ENCODE peak calls at places on chromosomes 16 and 17, in five cellular contexts. Z is adrenal gland, I is stomach, Y is HCT116, V is heart left ventricle. W is an unnamed sample.

GRCh38 chr16:68396481-68396880 is 51.8 kb downstream of the SMPD3 start:
- DNase-seq in Z (peak; percentile 56), I (peak; percentile 64), Y (peak; percentile 44), V (no peak), W (peak; percentile 57)

GRCh38 chr17:47914296-47914948 is 18.4 kb downstream of the SP2 start:
- DNase-seq in Z (no peak), I (no peak), Y (no peak), V (no peak), W (peak; percentile 43)

GRCh38 chr16:87734644-87735043 is 31.1 kb downstream of the KLHDC4 start:
- DNase-seq in Z (no peak), I (no peak), Y (no peak), V (no peak), W (no peak)

GRCh38 chr17:82839617-82840292 is at the start of gene ZNF750:
- DNase-seq in Z (no peak), I (no peak), Y (no peak), V (no peak), W (peak; percentile 74)

GRCh38 chr17:61511480-61512182 is 59.4 kb downstream of the TBX4 start:
- DNase-seq in Z (no peak), I (no peak), Y (no peak), V (no peak), W (no peak)

GRCh38 chr17:53721101-53721500 is 101.6 kb upstream of the KIF2B start:
- DNase-seq in Z (no peak), I (no peak), Y (no peak), V (no peak), W (no peak)

GRCh38 chr16:84165746-84166145 is 20.6 kb downstream of the DNAAF1 start:
- DNase-seq in Z (no peak), I (no peak), Y (no peak), V (no peak), W (no peak)

GRCh38 chr17:72691017-72691416 is 401.5 kb downstream of the SLC39A11 start:
- DNase-seq in Z (no peak), I (no peak), Y (no peak), V (no peak), W (no peak)

GRCh38 chr16:54936979-54937672 is 6.5 kb downstream of the IRX5 start:
- DNase-seq in Z (no peak), I (no peak), Y (no peak), V (no peak), W (peak; percentile 20)

GRCh38 chr17:81304196-81305015 is 9.3 kb upstream of the SLC38A10 start:
- DNase-seq in Z (no peak), I (no peak), Y (no peak), V (no peak), W (no peak)

GRCh38 chr17:39199673-39199985 is 454 bp upstream of the RPL19 start:
- DNase-seq in Z (no peak), I (no peak), Y (no peak), V (no peak), W (no peak)

GRCh38 chr16:65315004-65315398 is 193.1 kb upstream of the CDH11 start:
- DNase-seq in Z (no peak), I (no peak), Y (no peak), V (peak; percentile 65), W (peak; percentile 17)

GRCh38 chr16:89828199-89828869 is at the start of gene SPIRE2:
- DNase-seq in Z (peak; percentile 78), I (peak; percentile 75), Y (no peak), V (peak; percentile 82), W (peak; percentile 73)

GRCh38 chr17:35159926-35160325 is 12.3 kb downstream of the UNC45B start:
- DNase-seq in Z (no peak), I (no peak), Y (no peak), V (no peak), W (no peak)

GRCh38 chr17:78132767-78133178 is 2.2 kb downstream of the TMC8 start:
- DNase-seq in Z (no peak), I (no peak), Y (no peak), V (no peak), W (no peak)

GRCh38 chr16:53257001-53257400 is 177.3 kb upstream of the RBL2 start:
- DNase-seq in Z (no peak), I (no peak), Y (no peak), V (no peak), W (no peak)

GRCh38 chr17:75457047-75457654 is 716 bp downstream of the TMEM94 start:
- DNase-seq in Z (peak; percentile 55), I (peak; percentile 27), Y (no peak), V (peak; percentile 37), W (peak; percentile 42)

GRCh38 chr17:352421-353212 is at the start of gene RPH3AL:
- DNase-seq in Z (peak; percentile 76), I (peak; percentile 88), Y (peak; percentile 36), V (peak; percentile 68), W (peak; percentile 92)

GRCh38 chr16:75319513-75320401 is 68.3 kb upstream of the BCAR1 start:
- DNase-seq in Z (no peak), I (no peak), Y (no peak), V (no peak), W (no peak)

GRCh38 chr16:82005491-82005830 is 5.8 kb downstream of the SDR42E1 start:
- DNase-seq in Z (no peak), I (no peak), Y (no peak), V (no peak), W (no peak)

GRCh38 chr17:40915721-40916256 is 21.7 kb downstream of the KRT23 start:
- DNase-seq in Z (no peak), I (no peak), Y (no peak), V (no peak), W (no peak)

GRCh38 chr16:58513874-58514273 is 1.4 kb upstream of the SETD6 start:
- DNase-seq in Z (no peak), I (no peak), Y (no peak), V (no peak), W (no peak)

DNA sequence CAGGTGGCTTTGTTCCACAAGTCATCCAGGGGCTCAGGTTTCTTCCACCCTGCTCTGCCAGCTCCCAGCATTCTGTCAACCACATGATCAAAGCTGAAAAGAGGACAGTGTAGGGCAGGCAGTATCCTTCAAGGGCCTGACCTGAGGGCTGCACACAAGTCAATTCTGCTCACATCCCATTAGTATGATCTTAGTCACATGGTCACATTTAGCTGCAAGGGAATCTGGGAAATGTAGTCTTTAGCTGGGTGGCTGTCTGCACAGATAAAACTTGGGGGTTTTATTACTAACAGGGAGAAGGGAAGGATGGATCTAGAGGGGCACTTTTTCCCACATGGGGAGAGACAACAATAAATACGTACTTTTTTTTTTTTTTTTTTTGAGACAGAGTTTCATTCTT is 97.3 kb downstream of the SALL1 start:
- DNase-seq in Z (no peak), I (no peak), Y (no peak), V (no peak), W (no peak)
- TF ChIP-seq POLR2A in Z (no peak), I (no peak), Y (no peak), V (no peak), W (no peak)

DNA sequence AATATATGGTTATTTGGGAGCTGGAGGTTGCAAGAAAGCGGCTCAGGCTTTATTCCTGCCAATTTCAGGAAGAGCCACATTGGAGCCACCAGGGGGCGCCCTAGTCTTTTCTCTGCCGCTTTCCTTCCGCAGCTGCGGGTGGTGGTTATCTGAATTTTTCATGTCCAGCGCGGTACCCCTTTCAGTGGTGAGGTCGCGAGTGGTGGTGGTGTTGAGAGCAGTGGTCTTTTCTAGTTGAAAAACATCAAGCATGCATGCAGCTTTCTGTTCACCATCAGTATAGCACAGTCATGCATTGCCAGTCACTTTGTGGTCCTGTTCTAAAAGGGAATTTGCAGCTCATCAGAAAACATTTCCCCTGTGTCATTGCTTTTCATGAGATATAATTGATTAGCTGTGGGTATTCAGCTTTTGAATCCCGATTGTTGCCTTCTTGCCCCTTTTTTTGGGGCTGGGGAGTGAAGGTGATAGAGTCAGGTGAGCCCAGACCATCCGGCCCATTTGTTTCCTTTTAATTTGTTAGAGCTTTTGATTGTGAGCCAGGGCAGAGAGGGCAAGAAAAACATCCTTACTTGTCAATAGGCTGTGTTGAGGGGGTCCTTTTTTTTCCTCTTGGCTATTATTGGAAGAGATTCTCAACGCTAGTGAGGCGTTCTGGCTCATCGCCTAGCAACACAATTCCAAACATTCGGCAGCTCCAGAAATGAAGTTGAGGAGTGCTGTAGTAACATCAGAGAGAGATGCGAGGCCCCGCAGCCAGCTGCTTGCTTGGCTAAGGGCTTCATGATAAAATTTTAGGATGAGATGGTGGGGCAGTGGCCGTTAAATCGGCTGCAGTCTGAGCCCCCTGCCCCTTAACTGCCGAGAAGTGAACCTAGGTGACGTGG is 119.0 kb downstream of the SNX29 start:
- DNase-seq in Z (peak; percentile 76), I (peak; percentile 70), Y (peak; percentile 22), V (peak; percentile 78), W (peak; percentile 76)
- TF ChIP-seq CTCF in Z (peak; percentile 96), I (peak; percentile 78), Y (peak; percentile 69), V (peak; percentile 86), W (peak; percentile 80)

GRCh38 chr17:66533572-66533971 is 231.2 kb downstream of the PRKCA start:
- DNase-seq in Z (no peak), I (no peak), Y (no peak), V (no peak), W (peak; percentile 43)

GRCh38 chr17:66535611-66536010 is 233.2 kb downstream of the PRKCA start:
- DNase-seq in Z (no peak), I (no peak), Y (no peak), V (no peak), W (no peak)

GRCh38 chr17:66527335-66527734 is 224.9 kb downstream of the PRKCA start:
- DNase-seq in Z (no peak), I (no peak), Y (no peak), V (no peak), W (no peak)

GRCh38 chr17:66526827-66527226 is 224.4 kb downstream of the PRKCA start:
- DNase-seq in Z (no peak), I (no peak), Y (no peak), V (no peak), W (no peak)

DNA sequence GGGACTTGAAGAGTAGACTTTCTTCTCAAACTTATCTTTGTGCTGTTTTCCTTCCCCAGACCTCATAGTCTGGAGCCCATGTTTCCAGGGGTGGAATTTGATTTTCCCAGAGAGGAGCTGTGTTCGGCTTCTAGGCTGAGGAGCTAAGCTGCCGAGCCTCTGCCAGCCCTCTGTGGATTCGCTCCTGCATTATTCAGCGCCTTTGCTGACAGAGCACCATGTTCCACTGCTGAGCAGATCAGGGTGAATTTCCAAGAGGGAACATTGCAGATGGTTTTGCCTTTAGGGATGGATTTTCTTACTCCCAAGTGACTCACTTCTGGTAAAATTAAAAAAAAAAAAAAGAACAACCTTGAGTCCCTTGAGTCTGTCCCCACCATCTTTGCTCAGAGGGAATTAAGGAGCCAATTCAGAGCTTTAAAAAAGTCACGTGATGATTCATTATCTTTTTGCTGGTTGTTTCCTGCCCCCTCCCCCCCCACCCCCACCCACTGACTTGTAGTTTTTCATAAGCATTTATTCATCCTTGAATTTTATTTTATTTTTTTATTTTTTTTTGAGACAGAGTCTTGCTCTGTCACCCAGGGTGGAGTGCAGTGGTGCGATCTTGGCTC is 229.5 kb downstream of the PRKCA start:
- DNase-seq in Z (no peak), I (no peak), Y (no peak), V (no peak), W (no peak)
- TF ChIP-seq POLR2A in Z (no peak), I (no peak), Y (no peak), V (no peak), W (no peak)

DNA sequence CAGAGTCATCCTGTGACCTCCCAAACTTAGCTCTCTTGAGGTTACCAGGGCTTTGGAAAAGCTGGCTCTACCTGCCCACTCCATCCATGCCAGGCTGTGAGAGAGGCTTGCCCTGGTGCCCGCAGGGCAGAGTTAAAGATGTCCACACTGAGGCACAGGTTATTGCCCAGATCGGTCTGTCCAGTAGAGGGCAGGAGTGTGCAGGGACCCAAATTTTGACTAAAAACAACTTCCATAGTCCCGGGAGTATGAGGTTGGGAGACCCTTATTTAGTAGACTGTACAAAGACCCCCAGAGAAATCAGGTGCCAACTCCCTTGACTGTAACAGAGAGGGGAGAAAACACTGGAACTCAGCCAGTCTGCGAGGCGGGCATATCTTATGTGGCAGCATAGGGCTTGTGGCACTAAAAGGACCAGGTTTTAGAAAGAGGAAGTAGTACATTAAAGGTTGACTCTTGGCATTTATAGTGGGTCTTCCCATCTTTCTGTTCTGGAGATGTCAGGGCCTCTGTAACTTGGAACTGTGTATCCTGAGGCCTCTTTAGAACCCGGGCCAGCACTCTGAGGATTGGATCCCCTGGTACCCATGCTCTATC is 43.3 kb downstream of the HNF1B start:
- DNase-seq in Z (peak; percentile 59), I (peak; percentile 63), Y (peak; percentile 18), V (no peak), W (peak; percentile 18)
- TF ChIP-seq CTCF in Z (peak; percentile 55), I (peak; percentile 43), Y (peak; percentile 57), V (peak; percentile 50), W (no peak)